ENCODE peak calls at places on chromosomes 5 and 9, in six cellular contexts. T, H, F, G, I and R are unnamed samples.

GRCh38 chr5:133229931-133230664 is 178.3 kb downstream of the HSPA4 start:
- DNase-seq in I (no peak), G (no peak), T (no peak), H (no peak), F (no peak), R (no peak)

GRCh38 chr5:166031926-166032325 is 2259.5 kb upstream of the WWC1 start:
- DNase-seq in F (no peak), H (no peak), I (no peak), G (no peak), T (no peak), R (no peak)

GRCh38 chr5:98694902-98695301 is 78.6 kb upstream of the RGMB start:
- DNase-seq in G (no peak), H (no peak), T (no peak), I (no peak), F (no peak), R (no peak)

GRCh38 chr5:4766101-4766500 is 374.0 kb upstream of the ADAMTS16 start:
- DNase-seq in F (no peak), H (no peak), G (no peak), T (no peak), I (no peak), R (no peak)

GRCh38 chr9:447230-448025 is 232.8 kb downstream of the DOCK8 start:
- DNase-seq in F (peak), H (peak), I (no peak), G (no peak), T (no peak), R (no peak)

GRCh38 chr9:68530618-68531017 is 10.1 kb downstream of the TMEM252 start:
- DNase-seq in F (no peak), I (no peak), T (peak), G (no peak), H (no peak), R (no peak)

GRCh38 chr9:73039253-73039915 is 86.5 kb upstream of the ALDH1A1 start:
- DNase-seq in G (no peak), I (no peak), T (no peak), F (no peak), H (no peak), R (no peak)

GRCh38 chr9:117868594-117868993 is 164.4 kb downstream of the TLR4 start:
- DNase-seq in I (no peak), H (no peak), G (no peak), F (no peak), T (peak), R (no peak)

GRCh38 chr5:170296935-170297588 is 515 bp downstream of the LCP2 start:
- DNase-seq in F (no peak), I (no peak), H (no peak), G (no peak), T (no peak), R (no peak)

GRCh38 chr9:96130970-96131369 is 171.0 kb downstream of the HSD17B3 start:
- DNase-seq in T (no peak), H (no peak), G (no peak), I (no peak), F (no peak), R (no peak)

GRCh38 chr9:38363589-38363925 is 28.9 kb upstream of the ALDH1B1 start:
- DNase-seq in I (no peak), G (no peak), T (no peak), H (no peak), F (no peak), R (no peak)

GRCh38 chr5:139575313-139575646 is 14.1 kb downstream of the UBE2D2 start:
- DNase-seq in G (no peak), H (no peak), T (no peak), F (no peak), I (no peak), R (no peak)

GRCh38 chr5:5141625-5142527 is 1.7 kb downstream of the ADAMTS16 start:
- DNase-seq in I (no peak), H (no peak), T (peak), F (peak), G (no peak), R (no peak)

GRCh38 chr9:120941046-120941770 is 14.6 kb upstream of the TRAF1 start:
- DNase-seq in F (no peak), G (no peak), T (no peak), I (no peak), H (no peak), R (no peak)

GRCh38 chr5:72238712-72239445 is 81.2 kb downstream of the MRPS27 start:
- DNase-seq in T (no peak), I (no peak), F (no peak), G (no peak), H (no peak), R (no peak)

GRCh38 chr9:105083246-105083645 is 155.3 kb upstream of the ABCA1 start:
- DNase-seq in G (no peak), T (no peak), I (no peak), H (no peak), F (no peak), R (no peak)

GRCh38 chr5:139698461-139699146 is 50.5 kb downstream of the CXXC5 start:
- DNase-seq in G (no peak), I (peak), F (peak), H (no peak), T (peak), R (no peak)

GRCh38 chr5:66440202-66440680 is 156.0 kb upstream of the MAST4 start:
- DNase-seq in H (no peak), F (no peak), G (no peak), T (no peak), I (no peak), R (no peak)

GRCh38 chr5:19531374-19531952 is 456.5 kb downstream of the CDH18 start:
- DNase-seq in F (no peak), I (no peak), T (no peak), G (no peak), H (no peak), R (no peak)

GRCh38 chr9:82334286-82334685 is 345.7 kb downstream of the SPATA31D1 start:
- DNase-seq in G (no peak), T (no peak), H (no peak), I (no peak), F (no peak), R (no peak)

GRCh38 chr9:82255533-82255932 is 267.0 kb downstream of the SPATA31D1 start:
- DNase-seq in H (no peak), I (no peak), G (no peak), F (no peak), T (peak), R (no peak)

GRCh38 chr5:159262472-159262858 is 625 bp upstream of the UBLCP1 start:
- DNase-seq in G (no peak), T (peak), H (no peak), I (no peak), F (no peak), R (no peak)

GRCh38 chr5:138064526-138064925 is 19.3 kb upstream of the WNT8A start:
- DNase-seq in G (no peak), H (no peak), T (no peak), I (no peak), F (no peak), R (no peak)

GRCh38 chr9:22169732-22170131 is 160.6 kb upstream of the CDKN2B start:
- DNase-seq in H (no peak), I (no peak), T (no peak), G (no peak), F (no peak), R (no peak)

GRCh38 chr5:141957367-141957993 is 522 bp downstream of the PCDH12 start:
- DNase-seq in F (no peak), T (peak), I (no peak), H (no peak), G (no peak), R (no peak)

GRCh38 chr5:10741661-10742060 is 19.4 kb downstream of the DAP start:
- DNase-seq in T (no peak), G (no peak), I (no peak), H (no peak), F (no peak), R (no peak)

GRCh38 chr9:96027271-96028131 is 152.0 kb downstream of the ERCC6L2 start:
- DNase-seq in F (no peak), I (peak), T (peak), G (no peak), H (no peak), R (no peak)

GRCh38 chr9:78383130-78383529 is 86.2 kb downstream of the PSAT1 start:
- DNase-seq in G (no peak), I (no peak), H (no peak), T (no peak), F (peak), R (no peak)

GRCh38 chr5:170748986-170749385 is 34.5 kb upstream of the GABRP start:
- DNase-seq in T (no peak), I (peak), G (no peak), H (no peak), F (no peak), R (no peak)

GRCh38 chr5:159913048-159913447 is 3.2 kb upstream of the ADRA1B start:
- DNase-seq in I (no peak), F (no peak), T (no peak), G (no peak), H (no peak), R (no peak)

GRCh38 chr5:6554812-6555211 is 78.0 kb downstream of the NSUN2 start:
- DNase-seq in G (no peak), F (no peak), I (no peak), T (no peak), H (no peak), R (no peak)

GRCh38 chr5:141976176-141976575 is 7.3 kb downstream of the RNF14 start:
- DNase-seq in G (no peak), F (no peak), T (no peak), I (no peak), H (no peak), R (no peak)

GRCh38 chr9:113775714-113776113 is 100.4 kb upstream of the ZNF618 start:
- DNase-seq in I (no peak), T (no peak), F (no peak), H (no peak), G (no peak), R (no peak)

GRCh38 chr5:127176769-127177168 is 103.5 kb upstream of the C5orf63 start:
- DNase-seq in G (no peak), T (no peak), F (no peak), I (no peak), H (no peak), R (no peak)

GRCh38 chr5:137294604-137295003 is 204.5 kb downstream of the SPOCK1 start:
- DNase-seq in H (no peak), T (no peak), G (no peak), F (no peak), I (no peak), R (no peak)

GRCh38 chr9:94920439-94920951 is 194.0 kb downstream of the AOPEP start:
- DNase-seq in H (no peak), I (no peak), T (no peak), F (no peak), G (no peak), R (no peak)

GRCh38 chr5:56518820-56519219 is 285.7 kb upstream of the ANKRD55 start:
- DNase-seq in G (no peak), I (no peak), F (no peak), H (no peak), T (no peak), R (no peak)

GRCh38 chr5:177339107-177339638 is 12.3 kb downstream of the LMAN2 start:
- DNase-seq in H (no peak), G (no peak), T (no peak), F (no peak), I (no peak), R (no peak)
- TF ChIP-seq TAF1 in H (no peak), G (no peak), T (no peak), F (no peak), I (no peak), R (no peak)

GRCh38 chr5:176361437-176362097 is at the start of gene KIAA1191:
- DNase-seq in G (peak), I (peak), T (peak), F (peak), H (peak), R (peak)
- TF ChIP-seq POLR2AphosphoS5 in G (peak), I (peak), T (peak), F (peak), H (peak), R (peak)

DNA sequence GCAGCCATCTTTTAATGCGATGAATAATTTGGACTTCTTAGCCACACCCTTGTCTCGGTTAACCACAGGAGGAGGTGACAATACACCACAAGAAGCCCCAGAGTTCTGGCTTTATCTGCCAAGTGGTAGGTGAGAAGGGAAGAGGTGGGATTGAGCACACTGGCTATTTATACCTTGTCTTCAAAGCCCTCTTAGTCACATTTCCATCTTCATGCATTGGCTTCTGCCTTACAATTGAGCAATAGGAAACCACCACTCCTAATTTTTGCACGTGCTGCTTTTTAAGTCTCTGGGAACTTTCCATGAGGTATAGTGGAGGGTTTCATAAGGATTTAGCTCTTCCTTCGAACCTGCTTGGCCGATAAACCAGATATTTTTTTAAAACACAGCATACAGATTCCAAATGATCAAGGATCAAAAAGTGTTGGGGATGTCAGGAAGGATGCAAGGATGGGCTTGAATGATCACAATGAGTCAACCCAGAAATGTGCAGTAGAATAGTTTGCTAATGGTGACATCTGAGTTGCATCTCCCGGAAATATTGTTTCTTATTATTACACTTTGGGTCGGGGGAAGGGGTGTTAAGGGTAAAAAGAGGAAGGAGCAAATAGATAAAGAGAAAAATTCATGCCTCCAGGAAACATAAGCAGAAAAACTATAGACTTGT is 25.5 kb downstream of the PLAC8L1 start:
- DNase-seq in I (no peak), F (no peak), G (peak), T (no peak), H (no peak), R (no peak)
- TF ChIP-seq TAF1 in I (no peak), F (no peak), G (no peak), T (no peak), H (no peak), R (no peak)

DNA sequence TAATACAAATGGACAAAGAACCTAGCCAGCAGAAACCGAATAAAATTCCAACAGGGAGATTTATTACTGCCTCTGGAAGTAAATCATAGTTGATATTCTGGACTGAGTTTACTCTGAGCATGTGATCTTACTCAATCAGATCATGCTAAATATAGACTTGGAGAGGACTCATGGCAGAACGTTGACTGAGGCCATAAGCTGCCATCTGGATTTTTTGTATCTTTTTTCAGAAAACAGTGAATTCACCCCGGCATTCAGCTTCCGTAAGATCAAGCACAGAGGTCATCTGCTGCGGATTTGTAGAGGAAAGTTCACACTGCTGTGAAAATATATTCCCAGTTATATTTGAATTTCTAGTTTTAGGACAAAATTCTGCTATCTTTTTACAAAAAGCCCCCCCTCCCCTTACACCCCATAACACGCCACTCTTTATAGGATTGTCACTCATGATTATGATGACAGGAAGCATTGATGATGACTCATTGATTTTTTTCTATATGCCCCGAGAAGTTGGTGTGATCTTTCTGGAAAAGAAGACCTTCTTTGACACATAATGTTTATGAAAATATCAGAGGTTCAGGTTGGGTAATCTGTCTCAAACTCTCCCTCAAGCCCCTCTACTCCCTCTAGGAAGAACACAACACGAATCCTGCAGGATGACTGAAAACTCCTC is 70.7 kb downstream of the NXNL2 start:
- DNase-seq in H (no peak), T (no peak), F (no peak), I (no peak), G (no peak), R (no peak)
- TF ChIP-seq POLR2AphosphoS5 in H (no peak), T (no peak), F (no peak), I (no peak), G (no peak), R (no peak)

DNA sequence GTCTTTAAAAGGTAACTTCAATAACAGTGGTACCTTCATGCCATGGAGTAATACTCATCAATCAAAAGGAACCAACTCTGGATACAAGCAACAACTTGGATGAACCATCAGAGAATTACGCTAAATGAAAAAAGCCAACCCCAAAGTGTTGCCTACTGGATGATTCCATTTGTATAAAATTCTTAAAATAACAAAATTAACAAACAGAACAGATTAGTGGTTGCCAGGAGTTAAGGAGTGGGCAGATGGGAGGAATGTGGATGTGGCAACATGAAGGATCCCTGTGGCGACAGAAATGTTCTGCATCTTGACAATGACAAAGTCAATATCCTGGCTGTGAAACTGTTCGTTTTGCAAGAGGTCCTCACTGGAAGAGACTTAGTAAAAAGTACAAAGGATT is 50.5 kb downstream of the SPTLC1 start:
- DNase-seq in I (no peak), H (no peak), T (no peak), F (no peak), G (no peak), R (no peak)
- TF ChIP-seq TAF1 in I (no peak), H (no peak), T (no peak), F (no peak), G (no peak), R (no peak)

GRCh38 chr5:161545701-161546462 is 643 bp downstream of the GABRB2 start:
- DNase-seq in G (no peak), H (no peak), F (no peak), T (no peak), I (no peak), R (no peak)

GRCh38 chr5:161549106-161549505 is 2.6 kb upstream of the GABRB2 start:
- DNase-seq in I (no peak), F (no peak), H (no peak), G (no peak), T (no peak), R (no peak)

GRCh38 chr5:161548472-161549094 is 2.1 kb upstream of the GABRB2 start:
- DNase-seq in F (no peak), I (peak), T (peak), G (no peak), H (no peak), R (no peak)

GRCh38 chr5:161546463-161547301 is at the start of gene GABRB2:
- DNase-seq in G (peak), F (peak), H (no peak), I (peak), T (peak), R (peak)

DNA sequence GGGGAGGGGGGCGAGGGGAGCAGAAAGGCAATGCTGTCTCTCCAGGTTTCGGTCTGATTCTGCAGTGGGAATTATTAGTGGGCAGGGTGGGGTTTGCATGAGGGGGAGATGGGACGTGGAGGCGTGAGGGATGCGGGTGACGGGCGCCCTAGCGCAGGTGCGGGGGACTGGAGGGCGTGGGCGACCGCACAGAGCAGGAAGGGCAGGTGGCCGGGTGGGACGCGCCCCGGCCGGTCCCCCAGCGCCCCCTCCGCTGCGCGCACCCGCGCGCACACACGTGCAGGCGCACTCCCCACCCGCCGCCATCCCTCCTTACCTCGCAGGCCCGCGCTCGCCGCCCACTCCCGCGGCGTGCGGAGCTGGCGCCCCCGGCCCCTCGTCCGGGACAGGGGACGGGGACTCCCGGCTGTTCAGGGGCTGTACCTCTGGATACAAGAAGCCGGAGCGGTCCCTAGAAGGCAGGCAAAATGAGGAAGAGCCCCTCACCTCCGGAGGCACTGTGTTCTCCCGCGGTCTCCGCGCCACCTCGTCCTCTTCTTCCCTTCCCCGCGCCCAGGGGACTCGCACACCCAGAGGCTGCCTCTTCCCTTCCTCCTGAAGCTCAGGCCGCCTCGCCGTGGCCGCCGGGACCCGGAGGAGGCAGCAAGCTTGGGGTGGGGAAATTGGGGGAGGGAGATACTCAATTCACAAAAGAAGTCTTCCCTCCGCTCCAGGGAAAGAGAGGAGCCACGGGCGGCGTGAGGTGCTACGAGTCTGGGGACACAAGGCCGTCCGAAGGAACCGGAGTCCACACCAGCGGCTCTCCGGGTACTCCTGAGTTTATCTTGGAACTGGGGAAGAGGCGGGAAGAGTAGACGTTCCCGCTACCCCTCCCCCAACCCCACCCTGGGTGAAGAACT is 1.3 kb upstream of the GABRB2 start:
- DNase-seq in H (no peak), F (no peak), G (no peak), I (peak), T (peak), R (peak)
- TF ChIP-seq POLR2AphosphoS5 in H (no peak), F (no peak), G (no peak), I (no peak), T (no peak), R (no peak)

GRCh38 chr5:111945535-111945934 is 188.5 kb upstream of the NREP start:
- DNase-seq in G (no peak), I (no peak), T (no peak), H (no peak), F (no peak), R (no peak)
- TF ChIP-seq TAF1 in G (no peak), I (no peak), T (no peak), H (no peak), F (no peak), R (no peak)

GRCh38 chr5:143887302-143887638 is 75.3 kb downstream of the HMHB1 start:
- DNase-seq in F (no peak), T (peak), I (no peak), H (no peak), G (no peak), R (no peak)
- TF ChIP-seq POLR2AphosphoS5 in F (no peak), T (peak), I (no peak), H (no peak), G (no peak), R (no peak)

DNA sequence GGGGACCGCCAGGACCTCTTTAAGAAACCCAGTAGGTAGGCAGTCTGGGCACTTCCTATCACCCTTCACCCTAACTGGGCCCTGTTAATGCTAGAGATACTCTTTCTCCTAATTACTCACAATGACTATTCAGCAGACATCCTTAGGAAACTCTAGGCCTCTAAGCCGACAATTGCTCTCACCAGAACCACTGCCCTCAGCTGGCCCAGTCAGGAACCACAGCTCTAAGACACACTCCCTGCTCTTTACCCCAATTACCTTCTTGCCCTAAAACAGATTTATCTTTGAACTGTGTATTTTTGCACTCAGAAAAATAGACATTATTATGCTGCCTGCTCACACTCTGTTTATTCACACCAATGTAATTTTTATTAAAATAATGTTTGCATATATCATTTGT is 432.6 kb upstream of the SLC30A5 start:
- DNase-seq in G (no peak), F (peak), T (no peak), H (peak), I (peak), R (no peak)
- TF ChIP-seq TAF1 in G (no peak), F (no peak), T (no peak), H (no peak), I (no peak), R (no peak)